ENCODE peak calls at places on chromosome 3, in four cellular contexts. One of them, this sample, is unnamed.

GRCh38 chr3:148815736-148816135 is 11.9 kb upstream of the CPB1 start:
- DNase-seq in NCI-H2081: no peak
- DNase-seq in osteocyte: no peak
- DNase-seq in pulmonary artery endothelial cell: no peak
- DNase-seq in this sample: no peak

GRCh38 chr3:16441306-16441898 is 72.1 kb downstream of the RFTN1 start:
- DNase-seq in NCI-H2081: peak; percentile 89
- DNase-seq in osteocyte: no peak
- DNase-seq in pulmonary artery endothelial cell: no peak
- DNase-seq in this sample: no peak

GRCh38 chr3:159828542-159828943 is 160.1 kb upstream of the IL12A start:
- DNase-seq in NCI-H2081: peak; percentile 74
- DNase-seq in osteocyte: no peak
- DNase-seq in pulmonary artery endothelial cell: no peak
- DNase-seq in this sample: no peak

GRCh38 chr3:49346797-49347251 is 7.0 kb upstream of the USP4 start:
- DNase-seq in NCI-H2081: no peak
- DNase-seq in osteocyte: no peak
- DNase-seq in pulmonary artery endothelial cell: no peak
- DNase-seq in this sample: no peak

GRCh38 chr3:143412084-143412483 is 292.5 kb downstream of the CHST2 start:
- DNase-seq in NCI-H2081: no peak
- DNase-seq in osteocyte: no peak
- DNase-seq in pulmonary artery endothelial cell: no peak
- DNase-seq in this sample: no peak

GRCh38 chr3:167940241-167940640 is 155.5 kb downstream of the GOLIM4 start:
- DNase-seq in NCI-H2081: no peak
- DNase-seq in osteocyte: no peak
- DNase-seq in pulmonary artery endothelial cell: no peak
- DNase-seq in this sample: no peak

GRCh38 chr3:49164983-49165720 is 979 bp downstream of the CCDC71 start:
- DNase-seq in NCI-H2081: no peak
- DNase-seq in osteocyte: no peak
- DNase-seq in pulmonary artery endothelial cell: no peak
- DNase-seq in this sample: no peak

GRCh38 chr3:126911162-126912026 is 71.5 kb upstream of the PLXNA1 start:
- DNase-seq in NCI-H2081: peak; percentile 21
- DNase-seq in osteocyte: no peak
- DNase-seq in pulmonary artery endothelial cell: peak; percentile 95
- DNase-seq in this sample: peak; percentile 16

GRCh38 chr3:27666277-27666676 is 55.8 kb downstream of the EOMES start:
- DNase-seq in NCI-H2081: no peak
- DNase-seq in osteocyte: no peak
- DNase-seq in pulmonary artery endothelial cell: no peak
- DNase-seq in this sample: no peak

GRCh38 chr3:153113553-153113952 is 48.5 kb upstream of the RAP2B start:
- DNase-seq in NCI-H2081: no peak
- DNase-seq in osteocyte: no peak
- DNase-seq in pulmonary artery endothelial cell: no peak
- DNase-seq in this sample: no peak

GRCh38 chr3:12237912-12238650 is 50.8 kb upstream of the PPARG start:
- DNase-seq in NCI-H2081: no peak
- DNase-seq in osteocyte: no peak
- DNase-seq in pulmonary artery endothelial cell: no peak
- DNase-seq in this sample: no peak

GRCh38 chr3:186099178-186099577 is 9.7 kb downstream of the ETV5 start:
- DNase-seq in NCI-H2081: no peak
- DNase-seq in osteocyte: peak; percentile 89
- DNase-seq in pulmonary artery endothelial cell: peak; percentile 22
- DNase-seq in this sample: no peak

GRCh38 chr3:50388021-50388719 is 28.8 kb upstream of the TMEM115 start:
- DNase-seq in NCI-H2081: no peak
- DNase-seq in osteocyte: no peak
- DNase-seq in pulmonary artery endothelial cell: no peak
- DNase-seq in this sample: no peak

GRCh38 chr3:7238565-7239295 is 377.8 kb downstream of the GRM7 start:
- DNase-seq in NCI-H2081: no peak
- DNase-seq in osteocyte: no peak
- DNase-seq in pulmonary artery endothelial cell: no peak
- DNase-seq in this sample: no peak

GRCh38 chr3:183699238-183699947 is 1.8 kb downstream of the YEATS2 start:
- DNase-seq in NCI-H2081: peak; percentile 42
- DNase-seq in osteocyte: no peak
- DNase-seq in pulmonary artery endothelial cell: no peak
- DNase-seq in this sample: no peak

GRCh38 chr3:61169621-61170251 is 81.5 kb downstream of the FHIT start:
- DNase-seq in NCI-H2081: no peak
- DNase-seq in osteocyte: no peak
- DNase-seq in pulmonary artery endothelial cell: no peak
- DNase-seq in this sample: no peak

GRCh38 chr3:177724020-177724638 is 526.8 kb upstream of the TBL1XR1 start:
- DNase-seq in NCI-H2081: peak; percentile 90
- DNase-seq in osteocyte: no peak
- DNase-seq in pulmonary artery endothelial cell: peak; percentile 20
- DNase-seq in this sample: no peak

GRCh38 chr3:148307443-148307843 is 390.3 kb upstream of the AGTR1 start:
- DNase-seq in NCI-H2081: no peak
- DNase-seq in osteocyte: no peak
- DNase-seq in pulmonary artery endothelial cell: no peak
- DNase-seq in this sample: no peak

GRCh38 chr3:11335056-11335608 is 62.9 kb downstream of the ATG7 start:
- DNase-seq in NCI-H2081: peak; percentile 3
- DNase-seq in osteocyte: no peak
- DNase-seq in pulmonary artery endothelial cell: peak; percentile 46
- DNase-seq in this sample: no peak

GRCh38 chr3:150278843-150279341 is 129.2 kb upstream of the TSC22D2 start:
- DNase-seq in NCI-H2081: peak; percentile 93
- DNase-seq in osteocyte: no peak
- DNase-seq in pulmonary artery endothelial cell: no peak
- DNase-seq in this sample: no peak

GRCh38 chr3:185175370-185175987 is 22.6 kb upstream of the C3orf70 start:
- DNase-seq in NCI-H2081: no peak
- DNase-seq in osteocyte: peak; percentile 78
- DNase-seq in pulmonary artery endothelial cell: no peak
- DNase-seq in this sample: no peak

GRCh38 chr3:24591661-24592555 is 97.3 kb upstream of the THRB start:
- DNase-seq in NCI-H2081: no peak
- DNase-seq in osteocyte: no peak
- DNase-seq in pulmonary artery endothelial cell: no peak
- DNase-seq in this sample: no peak

GRCh38 chr3:128710816-128711433 is 15.1 kb upstream of the RAB7A start:
- DNase-seq in NCI-H2081: no peak
- DNase-seq in osteocyte: no peak
- DNase-seq in pulmonary artery endothelial cell: no peak
- DNase-seq in this sample: no peak

GRCh38 chr3:41200669-41201021 is 1.3 kb downstream of the CTNNB1 start:
- DNase-seq in NCI-H2081: no peak
- DNase-seq in osteocyte: no peak
- DNase-seq in pulmonary artery endothelial cell: no peak
- DNase-seq in this sample: no peak

GRCh38 chr3:64088408-64089136 is 65.3 kb upstream of the PSMD6 start:
- DNase-seq in NCI-H2081: peak; percentile 69
- DNase-seq in osteocyte: no peak
- DNase-seq in pulmonary artery endothelial cell: no peak
- DNase-seq in this sample: no peak

GRCh38 chr3:136018876-136019275 is 53.3 kb downstream of the PPP2R3A start:
- DNase-seq in NCI-H2081: no peak
- DNase-seq in osteocyte: no peak
- DNase-seq in pulmonary artery endothelial cell: no peak
- DNase-seq in this sample: no peak